ENCODE peak calls at places on chromosomes 16 and 17, in six cellular contexts. X, Z, O, Y, R and P are unnamed samples.

GRCh38 chr16:77780378-77780837 is 8.0 kb upstream of the VAT1L start:
- DNase-seq in O (no peak), R (no peak), Y (peak; percentile 73), X (no peak), Z (peak; percentile 46), P (no peak)

GRCh38 chr17:61248399-61248798 is 151.2 kb upstream of the TBX2 start:
- DNase-seq in Y (no peak), Z (no peak), O (peak; percentile 19), X (peak; percentile 56), R (no peak), P (no peak)

GRCh38 chr17:28518578-28518977 is 12.4 kb downstream of the FOXN1 start:
- DNase-seq in X (no peak), R (no peak), Z (no peak), O (no peak), Y (no peak), P (no peak)

GRCh38 chr17:45719335-45720071 is 64.6 kb upstream of the CRHR1 start:
- DNase-seq in X (peak; percentile 46), Y (no peak), Z (peak; percentile 81), R (no peak), O (no peak), P (no peak)

GRCh38 chr17:2124391-2124790 is 69.5 kb downstream of the HIC1 start:
- DNase-seq in Z (peak; percentile 59), Y (no peak), R (no peak), O (no peak), X (no peak), P (no peak)

GRCh38 chr16:66020642-66021041 is 345.8 kb upstream of the CDH5 start:
- DNase-seq in Y (no peak), O (no peak), X (no peak), Z (no peak), R (no peak), P (no peak)

GRCh38 chr17:61279476-61280145 is 120.0 kb upstream of the TBX2 start:
- DNase-seq in Y (no peak), X (no peak), Z (no peak), R (no peak), O (peak; percentile 14), P (no peak)

GRCh38 chr16:86732621-86733297 is 154.4 kb downstream of the FOXL1 start:
- DNase-seq in X (no peak), O (no peak), Z (peak; percentile 67), R (no peak), Y (no peak), P (no peak)

GRCh38 chr17:72635034-72635654 is 457.3 kb downstream of the SLC39A11 start:
- DNase-seq in R (no peak), O (no peak), Y (no peak), Z (no peak), X (no peak), P (no peak)

DNA sequence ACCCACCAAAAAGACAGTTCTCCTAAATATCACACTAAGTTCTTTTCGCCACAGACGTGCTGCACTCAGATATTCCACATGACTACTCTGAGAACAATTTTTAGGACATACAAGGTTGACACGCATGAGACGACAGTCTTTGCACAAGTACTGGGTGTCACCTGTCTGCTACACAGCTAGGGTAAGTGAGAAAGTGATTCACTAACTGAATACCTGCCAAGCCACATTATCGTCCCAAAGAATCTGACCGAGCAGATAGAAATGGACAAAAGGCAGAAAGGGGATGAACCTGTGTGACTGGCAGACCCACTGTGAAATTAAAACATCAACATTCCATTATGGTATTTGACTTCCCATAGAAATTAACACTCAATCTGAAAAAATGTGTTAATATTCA is 21.2 kb downstream of the SRP68 start:
- DNase-seq in X (no peak), O (no peak), Y (no peak), R (no peak), Z (no peak), P (no peak)
- H3K36me3 ChIP-seq in X (peaks cover 2% of the 10 kb centered on the region), O (peaks cover 6% of the 10 kb centered on the region), Y (peaks cover 91% of the 10 kb centered on the region), R (peaks cover 98% of the 10 kb centered on the region), Z (peaks cover 18% of the 10 kb centered on the region), P (peaks cover 99% of the 10 kb centered on the region)

GRCh38 chr16:67198238-67198734 is 645 bp upstream of the ELMO3 start:
- DNase-seq in R (no peak), O (no peak), Z (peak; percentile 63), Y (no peak), X (peak; percentile 53), P (peak; percentile 68)

GRCh38 chr16:67199011-67199807 is at the start of gene ELMO3:
- DNase-seq in Z (peak; percentile 90), X (peak; percentile 88), O (no peak), Y (no peak), R (no peak), P (peak; percentile 69)

GRCh38 chr16:67197704-67198103 is 1.2 kb upstream of the ELMO3 start:
- DNase-seq in Y (no peak), Z (no peak), R (no peak), O (no peak), X (no peak), P (no peak)

GRCh38 chr16:67195676-67196075 is 3.3 kb upstream of the ELMO3 start:
- DNase-seq in Z (no peak), O (no peak), R (no peak), X (no peak), Y (no peak), P (no peak)

GRCh38 chr16:67196881-67197280 is 2.0 kb upstream of the ELMO3 start:
- DNase-seq in Z (no peak), X (no peak), R (no peak), O (no peak), Y (no peak), P (no peak)
- H3K36me3 ChIP-seq in Z (peaks cover 27% of the 10 kb centered on the region), X (peaks cover 15% of the 10 kb centered on the region), R (peaks cover 68% of the 10 kb centered on the region), O (peaks cover 16% of the 10 kb centered on the region), Y (peaks cover 46% of the 10 kb centered on the region), P (peaks cover 83% of the 10 kb centered on the region)

DNA sequence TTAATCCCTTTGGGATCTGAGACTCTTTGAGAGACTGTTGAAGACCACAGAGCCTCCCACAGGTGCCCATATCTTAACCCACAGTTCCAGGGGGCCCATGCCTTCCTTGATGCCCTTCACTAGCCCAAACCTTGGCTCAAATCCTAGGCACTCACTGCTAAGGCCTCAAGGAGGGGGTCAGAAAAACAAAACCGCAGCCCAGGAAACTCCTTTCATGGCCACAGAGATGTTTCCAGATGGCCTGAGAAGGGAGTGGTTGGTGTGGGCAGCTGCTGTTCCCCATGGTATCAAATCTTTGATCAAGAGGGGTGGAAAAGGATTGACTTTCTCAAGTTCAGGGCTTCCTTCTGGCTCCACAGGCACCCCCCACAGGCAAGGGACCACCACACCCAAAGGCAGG is 44.7 kb downstream of the CDH1 start:
- DNase-seq in Z (no peak), O (no peak), X (no peak), Y (no peak), R (no peak), P (no peak)
- H3K36me3 ChIP-seq in Z (no peaks in the 10 kb centered on the region), O (no peaks in the 10 kb centered on the region), X (peaks cover 9% of the 10 kb centered on the region), Y (no peaks in the 10 kb centered on the region), R (no peaks in the 10 kb centered on the region), P (no peaks in the 10 kb centered on the region)

GRCh38 chr17:4538236-4539002 is 16.8 kb downstream of the MYBBP1A start:
- DNase-seq in Z (no peak), Y (no peak), R (peak; percentile 66), X (no peak), O (no peak), P (peak; percentile 40)

GRCh38 chr17:4540224-4541040 is 14.8 kb downstream of the MYBBP1A start:
- DNase-seq in Z (peak; percentile 59), Y (no peak), R (no peak), X (no peak), O (no peak), P (peak; percentile 41)

GRCh38 chr17:4537451-4538235 is 17.5 kb downstream of the MYBBP1A start:
- DNase-seq in O (no peak), X (no peak), Y (no peak), Z (no peak), R (peak; percentile 69), P (no peak)

GRCh38 chr17:4539576-4540223 is 15.5 kb downstream of the MYBBP1A start:
- DNase-seq in Z (no peak), R (no peak), O (no peak), X (no peak), Y (no peak), P (no peak)

GRCh38 chr17:4539025-4539424 is 16.2 kb downstream of the MYBBP1A start:
- DNase-seq in Z (no peak), O (no peak), Y (no peak), X (no peak), R (no peak), P (no peak)
- H3K36me3 ChIP-seq in Z (peaks cover 18% of the 10 kb centered on the region), O (peaks cover 3% of the 10 kb centered on the region), Y (peaks cover 48% of the 10 kb centered on the region), X (no peaks in the 10 kb centered on the region), R (peaks cover 57% of the 10 kb centered on the region), P (no peaks in the 10 kb centered on the region)

DNA sequence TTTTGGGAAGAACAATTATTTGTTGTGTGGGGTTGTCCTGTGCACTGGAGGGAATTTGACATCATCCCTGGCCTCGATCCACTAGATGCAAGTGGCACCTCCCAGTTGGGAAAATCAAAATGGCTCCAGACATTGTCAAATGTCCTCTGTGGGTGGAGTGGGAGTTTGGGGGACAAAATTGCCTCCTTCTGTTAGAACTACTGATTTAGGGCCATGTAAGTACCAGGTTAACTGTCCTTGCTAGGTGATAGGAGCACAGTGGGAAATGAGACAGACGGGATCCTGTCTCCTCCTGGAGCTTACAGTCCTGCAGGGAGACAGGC is 56.8 kb downstream of the ARHGAP23 start:
- DNase-seq in R (no peak), O (no peak), Z (no peak), Y (no peak), X (no peak), P (no peak)
- H3K36me3 ChIP-seq in R (peaks cover 41% of the 10 kb centered on the region), O (no peaks in the 10 kb centered on the region), Z (no peaks in the 10 kb centered on the region), Y (peaks cover 26% of the 10 kb centered on the region), X (no peaks in the 10 kb centered on the region), P (peaks cover 52% of the 10 kb centered on the region)

DNA sequence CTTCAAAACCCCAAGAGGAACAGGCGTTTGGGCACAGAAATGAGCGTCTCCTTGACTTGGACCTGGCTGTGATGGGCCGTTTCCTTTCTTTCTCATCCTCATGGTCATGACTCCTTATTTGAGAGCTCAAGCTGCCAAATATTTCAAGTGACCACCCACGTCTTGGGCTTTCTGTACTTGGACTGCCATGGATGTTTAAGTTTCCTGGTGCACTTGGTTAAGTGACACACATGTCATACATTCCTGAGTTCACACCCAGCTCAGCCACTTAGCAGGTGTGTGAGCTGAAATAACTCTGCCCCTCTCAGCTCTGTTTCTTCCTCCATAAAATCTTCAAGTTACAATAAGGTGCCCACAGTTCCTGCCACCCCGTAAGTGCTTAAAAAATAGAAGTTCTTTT is 114.5 kb downstream of the CLEC16A start:
- DNase-seq in R (no peak), Y (no peak), O (no peak), X (no peak), Z (no peak), P (no peak)
- H3K36me3 ChIP-seq in R (peaks cover 40% of the 10 kb centered on the region), Y (peaks cover 10% of the 10 kb centered on the region), O (no peaks in the 10 kb centered on the region), X (no peaks in the 10 kb centered on the region), Z (no peaks in the 10 kb centered on the region), P (no peaks in the 10 kb centered on the region)

GRCh38 chr17:54935487-54935886 is 33.0 kb downstream of the COX11 start:
- DNase-seq in O (no peak), Y (no peak), R (no peak), X (no peak), Z (peak; percentile 18), P (no peak)
- H3K36me3 ChIP-seq in O (no peaks in the 10 kb centered on the region), Y (peaks cover 28% of the 10 kb centered on the region), R (peaks cover 19% of the 10 kb centered on the region), X (no peaks in the 10 kb centered on the region), Z (no peaks in the 10 kb centered on the region), P (peaks cover 14% of the 10 kb centered on the region)